ENCODE peak calls at places on chromosomes 12 and 14, in seven cellular contexts. V, A, N, G, F, O and U are unnamed samples.

GRCh38 chr12:129136694-129137325 is 283.5 kb downstream of the GLT1D1 start:
- DNase-seq in O (no peak), F (no peak), N (no peak), G (no peak), V (no peak), A (no peak), U (no peak)

GRCh38 chr12:75623631-75624118 is 112.3 kb upstream of the KRR1 start:
- DNase-seq in O (peak; percentile 33), G (no peak), F (peak; percentile 87), A (no peak), N (no peak), V (no peak), U (no peak)

GRCh38 chr14:95679995-95680735 is 6.1 kb upstream of the TCL1B start:
- DNase-seq in N (no peak), O (no peak), A (no peak), F (peak; percentile 21), G (no peak), V (peak; percentile 57), U (no peak)

GRCh38 chr14:21089271-21089670 is 9.2 kb downstream of the ZNF219 start:
- DNase-seq in A (no peak), F (no peak), G (no peak), O (no peak), V (no peak), N (no peak), U (no peak)

GRCh38 chr12:46743471-46743870 is 82.3 kb downstream of the SLC38A4 start:
- DNase-seq in F (no peak), A (no peak), V (no peak), N (no peak), G (no peak), O (no peak), U (no peak)

GRCh38 chr12:30880061-30880460 is 46.5 kb upstream of the TSPAN11 start:
- DNase-seq in V (no peak), F (no peak), A (no peak), O (no peak), G (no peak), N (no peak), U (no peak)

GRCh38 chr14:36068777-36069534 is 107.6 kb downstream of the PTCSC3 start:
- DNase-seq in O (peak; percentile 21), A (no peak), V (no peak), G (no peak), N (no peak), F (no peak), U (no peak)

GRCh38 chr12:38638401-38638800 is 267.0 kb downstream of the CPNE8 start:
- DNase-seq in F (no peak), N (no peak), A (no peak), G (no peak), O (no peak), V (no peak), U (no peak)

GRCh38 chr12:3717283-3717974 is 35.5 kb downstream of the CRACR2A start:
- DNase-seq in N (no peak), F (no peak), A (no peak), V (no peak), O (no peak), G (peak; percentile 75), U (no peak)

GRCh38 chr14:60720962-60721330 is 3.2 kb downstream of the SIX4 start:
- DNase-seq in A (no peak), O (no peak), F (peak; percentile 9), N (no peak), V (no peak), G (no peak), U (no peak)

GRCh38 chr14:93045211-93045674 is 70.5 kb downstream of the ITPK1 start:
- DNase-seq in O (no peak), V (no peak), F (peak; percentile 65), A (peak; percentile 22), N (no peak), G (no peak), U (no peak)

GRCh38 chr14:103118019-103118662 is 5.1 kb upstream of the TNFAIP2 start:
- DNase-seq in A (peak; percentile 82), O (peak; percentile 35), V (peak; percentile 70), G (no peak), F (no peak), N (no peak), U (peak; percentile 86)

GRCh38 chr12:62597253-62597652 is 130.6 kb downstream of the MON2 start:
- DNase-seq in F (no peak), A (no peak), G (no peak), O (no peak), V (no peak), N (no peak), U (no peak)

DNA sequence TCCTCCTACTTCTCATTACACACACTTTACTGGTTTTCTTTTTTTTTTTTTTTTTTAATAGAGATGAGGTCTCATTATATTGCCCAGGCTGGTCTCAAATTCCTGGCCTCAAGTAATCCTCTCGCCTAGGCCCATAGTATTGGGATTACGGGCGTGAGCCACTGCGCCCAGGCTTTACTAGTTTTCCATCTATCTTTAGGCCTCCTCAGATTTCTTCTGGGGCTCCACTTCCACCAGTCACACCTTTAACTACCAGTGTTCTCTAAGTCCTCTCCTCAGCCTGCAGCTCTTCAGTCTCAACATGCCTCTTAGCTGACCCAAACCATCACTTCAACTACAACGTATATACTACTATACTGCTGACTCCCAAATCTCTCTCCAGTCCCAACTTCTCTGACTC is 10.4 kb downstream of the R3HDM2 start:
- DNase-seq in A (no peak), F (no peak), V (no peak), G (no peak), O (no peak), N (no peak), U (no peak)
- TF ChIP-seq POLR2A in A (no peak), F (no peak), V (no peak), G (no peak), O (no peak), N (no peak), U (no peak)

GRCh38 chr12:53727310-53728041 is at the start of gene CALCOCO1:
- DNase-seq in F (peak; percentile 95), G (peak; percentile 97), N (peak; percentile 96), O (peak; percentile 97), A (peak; percentile 98), V (peak; percentile 99), U (peak; percentile 99)

GRCh38 chr12:53729659-53730058 is 2.4 kb upstream of the CALCOCO1 start:
- DNase-seq in A (no peak), O (no peak), G (no peak), N (no peak), F (peak; percentile 14), V (no peak), U (no peak)

GRCh38 chr12:53726342-53726741 is 910 bp downstream of the CALCOCO1 start:
- DNase-seq in V (no peak), N (no peak), A (no peak), O (no peak), G (no peak), F (peak; percentile 38), U (no peak)

GRCh38 chr12:53726946-53727309 is 324 bp downstream of the CALCOCO1 start:
- DNase-seq in F (no peak), O (peak; percentile 34), G (no peak), V (no peak), N (no peak), A (peak; percentile 10), U (no peak)

GRCh38 chr12:53728206-53728605 is 954 bp upstream of the CALCOCO1 start:
- DNase-seq in O (no peak), G (no peak), N (no peak), A (no peak), V (no peak), F (no peak), U (no peak)
- H3K27ac ChIP-seq in O (no peak overlapping the region), G (peak overlapping the region; percentile 52), N (peak overlapping the region; percentile 63), A (peak overlapping the region; percentile 79), V (peak overlapping the region; percentile 63), F (no peak overlapping the region), U (peak overlapping the region; percentile 58)

DNA sequence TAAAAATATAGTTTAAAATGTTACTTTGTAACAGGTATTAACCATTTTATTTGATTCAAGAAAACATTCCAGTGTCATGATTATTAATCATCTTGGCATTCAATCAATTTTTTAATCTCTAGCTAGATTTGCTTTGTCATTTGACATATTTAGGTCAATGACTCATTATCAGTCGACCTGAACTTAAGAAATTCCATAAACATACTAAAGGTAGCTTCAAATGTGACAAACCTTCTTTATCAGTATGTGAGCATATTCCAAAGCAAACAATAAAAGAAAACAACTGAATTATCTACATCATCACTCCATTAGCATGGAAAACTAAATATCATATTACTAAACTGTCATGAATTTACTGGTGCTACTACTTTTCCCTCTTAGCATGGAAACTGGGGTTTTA is 50.8 kb upstream of the CDKL1 start:
- DNase-seq in G (no peak), V (no peak), N (no peak), A (no peak), F (no peak), O (peak; percentile 21), U (no peak)
- H3K36me3 ChIP-seq in G (peaks cover 68% of the 10 kb centered on the region), V (no peaks in the 10 kb centered on the region), N (no peaks in the 10 kb centered on the region), A (peaks cover 36% of the 10 kb centered on the region), F (no peaks in the 10 kb centered on the region), O (peaks cover 34% of the 10 kb centered on the region), U (peaks cover 87% of the 10 kb centered on the region)

DNA sequence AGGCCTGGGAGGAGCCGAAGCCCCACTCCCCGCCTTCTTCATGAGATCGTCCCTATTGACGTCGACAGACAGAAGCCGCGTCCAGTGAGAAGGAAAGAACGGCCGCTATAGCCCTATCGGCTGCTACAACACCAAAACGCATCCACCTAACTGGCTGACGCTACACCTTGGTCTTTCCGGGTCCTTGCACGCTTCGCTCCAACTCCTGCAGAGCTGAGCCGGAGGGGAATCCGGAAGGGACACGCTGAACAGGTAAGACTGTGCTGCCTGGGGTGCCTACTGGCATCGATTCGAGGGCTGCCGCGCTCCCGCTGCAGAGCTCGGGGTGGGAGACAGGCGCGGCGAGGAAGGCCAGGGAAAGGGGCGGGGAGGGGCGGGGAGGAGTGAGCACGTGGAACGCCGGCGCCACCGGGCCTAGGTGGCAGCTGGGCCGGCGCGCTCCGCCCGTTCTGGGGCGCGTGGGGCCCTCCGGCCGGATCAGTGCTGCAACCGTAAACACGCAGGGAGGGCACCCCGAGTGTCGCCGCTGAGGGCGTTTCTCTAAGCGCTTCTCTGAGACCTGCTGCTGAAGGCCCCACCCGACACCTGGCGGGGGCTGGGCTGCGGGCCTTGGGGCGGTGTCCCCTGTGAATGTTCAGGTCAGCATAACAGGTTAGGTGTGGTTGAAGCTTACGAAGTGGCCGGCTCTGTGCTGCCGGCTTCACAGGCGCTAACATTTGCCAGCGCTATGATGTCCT is at the start of gene DCAF4:
- DNase-seq in V (peak; percentile 99), A (peak; percentile 99), O (peak; percentile 98), N (peak; percentile 95), G (peak; percentile 96), F (peak; percentile 98), U (peak; percentile 97)
- TF ChIP-seq POLR2A in V (peak; percentile 74), A (peak; percentile 25), O (no peak), N (no peak), G (peak; percentile 24), F (peak; percentile 87), U (no peak)